ENCODE peak calls at places on chromosome 1, in six cellular contexts. Z is stomach, H is left ventricle myocardium inferior, M is tibial artery, N is body of pancreas, E is ovary. D is an unnamed sample.

GRCh38 chr1:120179420-120180348 is 3.4 kb upstream of the SEC22B start:
- DNase-seq in Z (no peak), H (no peak), M (no peak), N (peak; percentile 14), E (peak; percentile 26), D (peak; percentile 61)

GRCh38 chr1:178694923-178695525 is 30.0 kb upstream of the RALGPS2 start:
- DNase-seq in Z (no peak), H (no peak), M (no peak), N (no peak), E (no peak), D (no peak)

GRCh38 chr1:57489342-57490036 is 65.6 kb upstream of the DAB1 start:
- DNase-seq in Z (no peak), H (no peak), M (no peak), N (no peak), E (no peak), D (peak; percentile 63)

GRCh38 chr1:12851779-12852178 is 3.3 kb upstream of the HNRNPCL1 start:
- DNase-seq in Z (no peak), H (no peak), M (no peak), N (no peak), E (no peak), D (no peak)

GRCh38 chr1:214386747-214387146 is 105.8 kb downstream of the SMYD2 start:
- DNase-seq in Z (no peak), H (no peak), M (no peak), N (no peak), E (no peak), D (no peak)

GRCh38 chr1:237012789-237013383 is 8.6 kb upstream of the MT1HL1 start:
- DNase-seq in Z (peak; percentile 80), H (peak; percentile 81), M (peak; percentile 98), N (peak; percentile 90), E (peak; percentile 35), D (no peak)

GRCh38 chr1:44713321-44713781 is 17.6 kb downstream of the RNU5D-1 start:
- DNase-seq in Z (no peak), H (no peak), M (no peak), N (no peak), E (no peak), D (no peak)

GRCh38 chr1:59526240-59526639 is 229.3 kb downstream of the FGGY start:
- DNase-seq in Z (no peak), H (no peak), M (no peak), N (no peak), E (no peak), D (no peak)

GRCh38 chr1:15153184-15153841 is at the start of gene TMEM51:
- DNase-seq in Z (peak; percentile 87), H (peak; percentile 79), M (peak; percentile 73), N (peak; percentile 89), E (peak; percentile 82), D (no peak)

GRCh38 chr1:34898220-34898820 is 31.1 kb downstream of the DLGAP3 start:
- DNase-seq in Z (no peak), H (no peak), M (no peak), N (no peak), E (no peak), D (no peak)

GRCh38 chr1:117618450-117619122 is 12.7 kb downstream of the TENT5C start:
- DNase-seq in Z (no peak), H (no peak), M (no peak), N (no peak), E (no peak), D (no peak)

GRCh38 chr1:201305815-201306214 is 22.5 kb downstream of the PKP1 start:
- DNase-seq in Z (no peak), H (no peak), M (no peak), N (no peak), E (no peak), D (no peak)

GRCh38 chr1:201309420-201309819 is 26.1 kb downstream of the PKP1 start:
- DNase-seq in Z (peak; percentile 55), H (peak; percentile 67), M (peak; percentile 71), N (peak; percentile 74), E (peak; percentile 31), D (no peak)

GRCh38 chr1:201310251-201310985 is 27.1 kb downstream of the PKP1 start:
- DNase-seq in Z (no peak), H (no peak), M (no peak), N (peak; percentile 4), E (no peak), D (no peak)

GRCh38 chr1:201307239-201307638 is 23.9 kb downstream of the PKP1 start:
- DNase-seq in Z (no peak), H (no peak), M (no peak), N (no peak), E (no peak), D (no peak)

DNA sequence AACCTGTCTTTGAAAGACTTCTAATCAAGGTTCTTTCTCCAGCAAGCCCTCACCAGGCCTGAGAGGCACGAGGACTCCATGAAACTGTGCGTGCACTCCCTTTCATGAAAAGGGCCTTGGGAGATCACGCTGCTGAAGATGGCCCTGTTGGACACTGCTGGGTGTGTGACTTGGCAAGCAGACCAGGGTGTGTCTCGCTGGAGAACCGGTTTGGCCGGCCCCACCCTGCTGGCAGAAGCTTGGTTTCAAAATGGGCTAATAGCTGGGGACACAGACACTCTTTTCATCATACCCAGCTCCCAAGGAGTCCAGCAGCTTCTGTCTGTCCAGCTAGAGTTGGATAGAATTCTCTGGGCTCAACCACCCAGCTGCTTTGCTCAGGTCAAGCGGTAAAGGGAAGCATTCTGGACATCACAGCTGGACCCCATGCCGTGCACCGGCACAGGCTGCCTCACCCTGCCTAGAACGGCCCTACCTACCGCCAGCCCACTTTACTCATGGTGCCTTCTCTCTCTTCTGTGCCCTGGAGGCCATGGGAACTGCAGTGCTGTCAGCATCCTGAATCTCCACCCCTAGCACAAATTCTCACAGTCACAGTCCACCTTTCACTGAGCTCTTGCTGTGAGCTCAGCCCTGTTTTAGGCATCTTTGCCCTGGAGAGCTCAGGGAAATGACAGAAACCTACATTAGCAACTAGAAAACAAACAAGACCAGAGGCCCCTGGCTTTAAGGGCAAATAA is 24.6 kb downstream of the PKP1 start:
- DNase-seq in Z (peak; percentile 49), H (no peak), M (no peak), N (no peak), E (no peak), D (no peak)
- H3K27ac ChIP-seq in Z (no peak overlapping the region), H (no peak overlapping the region), M (no peak overlapping the region), N (no peak overlapping the region), E (no peak overlapping the region), D (no peak overlapping the region)

DNA sequence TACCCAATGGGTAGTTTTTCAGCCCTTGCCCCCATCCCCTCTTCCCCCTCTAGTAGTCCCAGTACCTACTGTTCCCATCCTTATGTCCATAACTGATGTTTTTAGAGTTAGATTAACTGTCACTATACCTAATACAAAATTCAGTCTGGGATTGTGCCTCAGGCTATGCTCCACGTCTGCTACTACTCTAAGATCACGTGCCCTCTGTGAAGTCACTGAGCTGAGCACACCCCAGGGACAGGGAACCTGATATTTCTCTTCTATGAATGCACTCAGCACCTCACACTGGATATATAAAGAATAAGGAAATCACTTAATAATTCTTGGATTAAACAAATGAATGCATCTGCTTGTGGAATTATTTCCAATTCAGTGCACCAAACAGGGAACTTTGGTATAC is 308.0 kb downstream of the SMYD3 start:
- DNase-seq in Z (no peak), H (no peak), M (no peak), N (no peak), E (no peak), D (no peak)
- H3K27ac ChIP-seq in Z (no peak overlapping the region), H (no peak overlapping the region), M (no peak overlapping the region), N (no peak overlapping the region), E (no peak overlapping the region), D (no peak overlapping the region)

GRCh38 chr1:27143408-27143807 is 11.5 kb downstream of the SLC9A1 start:
- DNase-seq in Z (no peak), H (no peak), M (no peak), N (no peak), E (no peak), D (no peak)

GRCh38 chr1:27144349-27144748 is 10.6 kb downstream of the SLC9A1 start:
- DNase-seq in Z (peak; percentile 79), H (no peak), M (no peak), N (no peak), E (no peak), D (no peak)

GRCh38 chr1:27147842-27148518 is 6.9 kb downstream of the SLC9A1 start:
- DNase-seq in Z (no peak), H (no peak), M (no peak), N (no peak), E (no peak), D (no peak)

GRCh38 chr1:27144920-27145661 is 9.8 kb downstream of the SLC9A1 start:
- DNase-seq in Z (peak; percentile 73), H (no peak), M (peak; percentile 76), N (no peak), E (no peak), D (peak; percentile 54)

GRCh38 chr1:27145934-27146354 is 9.0 kb downstream of the SLC9A1 start:
- DNase-seq in Z (no peak), H (no peak), M (peak; percentile 78), N (no peak), E (peak; percentile 62), D (peak; percentile 61)
- H3K27ac ChIP-seq in Z (peak overlapping the region; percentile 80), H (peak overlapping the region; percentile 81), M (peak overlapping the region; percentile 84), N (no peak overlapping the region), E (peak overlapping the region; percentile 44), D (peak overlapping the region; percentile 84)

DNA sequence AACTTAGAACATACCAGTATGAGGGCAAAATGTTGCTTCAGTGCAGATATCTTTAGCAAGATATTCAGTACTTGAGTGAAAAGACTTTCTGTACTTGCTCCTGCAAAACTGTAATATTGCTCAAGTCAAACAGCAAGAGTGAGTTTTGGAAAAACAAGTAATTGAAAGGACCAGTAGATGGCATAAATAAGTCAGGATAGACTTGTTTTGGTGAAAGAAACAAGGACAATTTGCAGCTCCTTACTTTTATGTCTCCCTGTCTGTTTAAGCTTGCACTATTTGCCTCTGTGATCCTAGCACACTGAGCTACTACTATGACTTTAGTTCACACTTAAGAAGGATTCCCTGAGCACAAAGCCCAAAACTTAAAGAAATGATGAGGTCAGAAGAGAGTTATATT is 39.1 kb downstream of the IFI44 start:
- DNase-seq in Z (no peak), H (no peak), M (no peak), N (no peak), E (no peak), D (no peak)
- H3K27ac ChIP-seq in Z (no peak overlapping the region), H (no peak overlapping the region), M (no peak overlapping the region), N (no peak overlapping the region), E (no peak overlapping the region), D (no peak overlapping the region)

GRCh38 chr1:65483993-65484754 is 63.7 kb downstream of the LEPR start:
- DNase-seq in Z (peak; percentile 51), H (no peak), M (no peak), N (peak; percentile 79), E (no peak), D (no peak)

GRCh38 chr1:65489481-65489880 is 69.0 kb downstream of the LEPR start:
- DNase-seq in Z (no peak), H (no peak), M (no peak), N (no peak), E (no peak), D (no peak)

GRCh38 chr1:65491472-65491871 is 71.0 kb downstream of the LEPR start:
- DNase-seq in Z (no peak), H (no peak), M (no peak), N (no peak), E (no peak), D (no peak)

GRCh38 chr1:65490231-65491009 is 70.0 kb downstream of the LEPR start:
- DNase-seq in Z (no peak), H (no peak), M (no peak), N (no peak), E (peak; percentile 29), D (no peak)

GRCh38 chr1:65486613-65487012 is 66.1 kb downstream of the LEPR start:
- DNase-seq in Z (no peak), H (no peak), M (no peak), N (no peak), E (no peak), D (no peak)
- H3K27ac ChIP-seq in Z (no peak overlapping the region), H (no peak overlapping the region), M (no peak overlapping the region), N (no peak overlapping the region), E (no peak overlapping the region), D (no peak overlapping the region)

D was measured in AG04450.